ENCODE peak calls at places on chromosomes 12 and 14, in nine cellular contexts. B, C, P, E, X, K, J, L and Y are unnamed samples.

GRCh38 chr14:32049361-32050103 is 27.6 kb upstream of the ARHGAP5 start:
- DNase-seq in L (no peak), E (no peak), B (no peak), K (no peak), P (no peak), C (peak; percentile 45), X (no peak), J (peak; percentile 66), Y (no peak)

GRCh38 chr14:35336171-35337073 is 44.2 kb downstream of the PSMA6 start:
- DNase-seq in K (peak; percentile 48), E (peak; percentile 78), J (peak; percentile 96), L (peak; percentile 95), C (no peak), P (no peak), X (peak; percentile 99), B (no peak), Y (peak; percentile 25)

GRCh38 chr14:34161351-34162169 is 210.7 kb upstream of the EGLN3 start:
- DNase-seq in J (peak; percentile 20), X (no peak), E (no peak), B (no peak), P (no peak), L (no peak), C (no peak), K (no peak), Y (no peak)

GRCh38 chr14:88961214-88961613 is 136.8 kb downstream of the TTC8 start:
- DNase-seq in E (no peak), C (no peak), P (no peak), K (no peak), X (no peak), J (peak; percentile 7), L (no peak), B (no peak), Y (no peak)

GRCh38 chr14:102775855-102776760 is 1.1 kb upstream of the TRAF3 start:
- DNase-seq in L (no peak), E (peak; percentile 81), K (peak; percentile 72), B (no peak), X (peak; percentile 81), J (peak; percentile 70), C (peak; percentile 36), P (no peak), Y (no peak)

GRCh38 chr12:113906411-113907200 is 59.5 kb downstream of the RBM19 start:
- DNase-seq in L (no peak), E (no peak), K (no peak), B (no peak), X (no peak), C (no peak), P (no peak), J (no peak), Y (no peak)

GRCh38 chr12:2582631-2583616 is 211.8 kb upstream of the FKBP4 start:
- DNase-seq in K (peak; percentile 22), B (peak; percentile 50), E (peak; percentile 77), L (peak; percentile 84), C (peak; percentile 77), J (peak; percentile 55), X (peak; percentile 43), P (peak; percentile 30), Y (no peak)

GRCh38 chr12:6540181-6540877 is 6.0 kb downstream of the GAPDH start:
- DNase-seq in X (peak; percentile 95), J (peak; percentile 81), L (peak; percentile 91), K (peak; percentile 95), B (no peak), C (peak; percentile 73), E (peak; percentile 97), P (peak; percentile 29), Y (peak; percentile 35)

GRCh38 chr12:45369065-45369464 is 153.2 kb downstream of the ANO6 start:
- DNase-seq in B (no peak), C (no peak), P (no peak), X (peak; percentile 61), J (peak; percentile 54), L (no peak), K (peak; percentile 75), E (peak; percentile 58), Y (no peak)

GRCh38 chr12:42056130-42056529 is 88.5 kb downstream of the GXYLT1 start:
- DNase-seq in E (no peak), C (no peak), L (no peak), K (no peak), X (no peak), P (no peak), B (no peak), J (no peak), Y (peak; percentile 81)

GRCh38 chr14:89924224-89924623 is 30.3 kb downstream of the EFCAB11 start:
- DNase-seq in E (no peak), L (no peak), X (no peak), P (no peak), C (no peak), K (no peak), B (no peak), J (no peak), Y (no peak)

GRCh38 chr12:103928736-103929050 is 1.5 kb upstream of the HSP90B1 start:
- DNase-seq in P (peak; percentile 42), C (no peak), X (no peak), J (peak; percentile 11), E (no peak), B (no peak), K (no peak), L (no peak), Y (peak; percentile 63)

GRCh38 chr14:26872930-26873470 is 275.2 kb upstream of the NOVA1 start:
- DNase-seq in K (no peak), B (no peak), C (no peak), P (no peak), E (no peak), J (no peak), L (no peak), X (no peak), Y (no peak)

GRCh38 chr12:321606-322326 is 59.1 kb upstream of the SLC6A13 start:
- DNase-seq in B (no peak), P (no peak), X (peak; percentile 55), J (no peak), E (no peak), K (no peak), C (peak; percentile 64), L (no peak), Y (no peak)

GRCh38 chr14:73634333-73634833 is 10.4 kb upstream of the DNAL1 start:
- DNase-seq in C (peak; percentile 90), L (no peak), E (no peak), P (no peak), J (peak; percentile 28), K (no peak), X (peak; percentile 18), B (no peak), Y (no peak)

GRCh38 chr12:120292411-120292660 is 633 bp upstream of the RNU4-2 start:
- DNase-seq in P (peak; percentile 10), C (no peak), J (no peak), K (no peak), X (no peak), B (no peak), L (no peak), E (no peak), Y (no peak)

GRCh38 chr12:75953312-75953906 is 78.2 kb downstream of the PHLDA1 start:
- DNase-seq in X (peak; percentile 50), B (no peak), J (peak; percentile 76), C (no peak), L (no peak), K (peak; percentile 70), P (no peak), E (no peak), Y (no peak)

GRCh38 chr12:99195474-99195873 is 452.1 kb upstream of the GARIN6 start:
- DNase-seq in B (no peak), K (no peak), C (no peak), X (no peak), J (no peak), P (no peak), E (no peak), L (no peak), Y (no peak)

GRCh38 chr12:16833376-16833775 is 227.4 kb upstream of the LMO3 start:
- DNase-seq in C (no peak), E (no peak), P (no peak), J (no peak), X (no peak), K (no peak), B (no peak), L (no peak), Y (no peak)

GRCh38 chr14:76769636-76770292 is 8.5 kb downstream of the VASH1 start:
- DNase-seq in C (no peak), X (no peak), P (no peak), K (no peak), E (no peak), L (no peak), B (no peak), J (no peak), Y (no peak)

GRCh38 chr14:29463727-29464370 is 463.8 kb downstream of the PRKD1 start:
- DNase-seq in B (no peak), X (peak; percentile 49), K (no peak), L (no peak), E (no peak), C (peak; percentile 52), P (no peak), J (no peak), Y (no peak)

GRCh38 chr12:70736775-70737174 is 99.5 kb upstream of the PTPRB start:
- DNase-seq in B (no peak), X (no peak), E (no peak), C (no peak), K (no peak), L (no peak), P (no peak), J (no peak), Y (no peak)

GRCh38 chr14:63174760-63175191 is 29.5 kb upstream of the RHOJ start:
- DNase-seq in P (no peak), X (peak; percentile 89), C (peak; percentile 88), K (peak; percentile 12), B (no peak), L (no peak), E (peak; percentile 67), J (peak; percentile 56), Y (peak; percentile 34)

GRCh38 chr12:114668905-114669304 is 15.1 kb downstream of the TBX3 start:
- DNase-seq in B (no peak), C (no peak), X (no peak), P (no peak), E (no peak), J (no peak), K (no peak), L (no peak), Y (no peak)

GRCh38 chr12:100706029-100706428 is 88.5 kb upstream of the ANO4 start:
- DNase-seq in E (no peak), P (no peak), C (peak; percentile 98), X (peak; percentile 65), B (no peak), J (peak; percentile 99), K (peak; percentile 78), L (no peak), Y (no peak)

GRCh38 chr12:124640096-124640495 is 72.7 kb upstream of the NCOR2 start:
- DNase-seq in C (no peak), J (peak; percentile 88), E (peak; percentile 65), L (no peak), K (peak; percentile 80), P (no peak), X (peak; percentile 62), B (no peak), Y (peak; percentile 14)

GRCh38 chr12:109910969-109911348 is 10.9 kb downstream of the TCHP start:
- DNase-seq in L (no peak), K (no peak), E (peak; percentile 57), J (peak; percentile 33), C (no peak), P (no peak), B (no peak), X (peak; percentile 42), Y (peak; percentile 47)

GRCh38 chr14:61712137-61712536 is 16.8 kb downstream of the HIF1A start:
- DNase-seq in X (peak; percentile 35), L (no peak), B (no peak), K (no peak), C (no peak), P (no peak), E (no peak), J (no peak), Y (no peak)

GRCh38 chr12:6927999-6928702 is 392 bp downstream of the ATN1 start:
- DNase-seq in K (no peak), L (peak; percentile 72), X (no peak), E (no peak), J (no peak), P (no peak), C (peak; percentile 63), B (no peak), Y (no peak)

GRCh38 chr12:14108702-14109101 is 127.3 kb upstream of the GRIN2B start:
- DNase-seq in L (no peak), E (no peak), C (no peak), X (no peak), P (no peak), B (no peak), J (no peak), K (no peak), Y (no peak)

GRCh38 chr12:99611117-99611516 is 36.4 kb upstream of the GARIN6 start:
- DNase-seq in J (no peak), P (no peak), B (no peak), K (no peak), C (no peak), X (peak; percentile 3), L (no peak), E (no peak), Y (no peak)